ENCODE peak calls at places on chromosomes 2 and 18, in eight cellular contexts. N, G, S, C, H, O, A and M are unnamed samples.

GRCh38 chr2:234252766-234253165 is 202.3 kb downstream of the SPP2 start:
- DNase-seq in N (no peak), G (no peak), S (no peak), C (no peak), H (no peak), O (no peak), A (no peak), M (no peak)

GRCh38 chr2:237132799-237133198 is 47.1 kb downstream of the COPS8 start:
- DNase-seq in N (no peak), G (no peak), S (no peak), C (no peak), H (no peak), O (no peak), A (no peak), M (no peak)

GRCh38 chr2:150620860-150621259 is 133.4 kb upstream of the RND3 start:
- DNase-seq in N (no peak), G (no peak), S (no peak), C (no peak), H (peak; percentile 51), O (no peak), A (no peak), M (no peak)

GRCh38 chr2:67158718-67159117 is 238.4 kb upstream of the ETAA1 start:
- DNase-seq in N (no peak), G (no peak), S (no peak), C (no peak), H (no peak), O (no peak), A (no peak), M (no peak)

GRCh38 chr2:17636989-17637906 is 96.8 kb downstream of the VSNL1 start:
- DNase-seq in N (peak; percentile 16), G (no peak), S (no peak), C (no peak), H (no peak), O (no peak), A (no peak), M (no peak)

GRCh38 chr18:37955201-37955600 is 389.6 kb upstream of the CELF4 start:
- DNase-seq in N (no peak), G (no peak), S (no peak), C (no peak), H (no peak), O (no peak), A (no peak), M (no peak)

GRCh38 chr2:200966770-200967169 is 3.3 kb upstream of the ORC2 start:
- DNase-seq in N (no peak), G (no peak), S (peak; percentile 72), C (no peak), H (peak; percentile 83), O (no peak), A (no peak), M (no peak)

GRCh38 chr18:9988665-9989064 is 74.8 kb downstream of the VAPA start:
- DNase-seq in N (no peak), G (no peak), S (no peak), C (no peak), H (no peak), O (no peak), A (no peak), M (no peak)

GRCh38 chr2:237171396-237171795 is 85.7 kb downstream of the COPS8 start:
- DNase-seq in N (no peak), G (no peak), S (peak; percentile 95), C (no peak), H (peak; percentile 97), O (no peak), A (no peak), M (no peak)

GRCh38 chr2:218993345-218994315 is at the start of gene CRYBA2:
- DNase-seq in N (no peak), G (no peak), S (peak; percentile 20), C (no peak), H (no peak), O (no peak), A (no peak), M (no peak)

GRCh38 chr18:841647-842370 is 29.8 kb upstream of the YES1 start:
- DNase-seq in N (no peak), G (no peak), S (no peak), C (no peak), H (no peak), O (no peak), A (no peak), M (no peak)

GRCh38 chr18:837922-838321 is 25.9 kb upstream of the YES1 start:
- DNase-seq in N (no peak), G (no peak), S (peak; percentile 33), C (no peak), H (no peak), O (no peak), A (no peak), M (no peak)

GRCh38 chr18:834086-834720 is 22.2 kb upstream of the YES1 start:
- DNase-seq in N (no peak), G (no peak), S (no peak), C (no peak), H (no peak), O (no peak), A (no peak), M (no peak)

GRCh38 chr18:840080-840408 is 28.0 kb upstream of the YES1 start:
- DNase-seq in N (no peak), G (no peak), S (no peak), C (no peak), H (no peak), O (no peak), A (no peak), M (no peak)

DNA sequence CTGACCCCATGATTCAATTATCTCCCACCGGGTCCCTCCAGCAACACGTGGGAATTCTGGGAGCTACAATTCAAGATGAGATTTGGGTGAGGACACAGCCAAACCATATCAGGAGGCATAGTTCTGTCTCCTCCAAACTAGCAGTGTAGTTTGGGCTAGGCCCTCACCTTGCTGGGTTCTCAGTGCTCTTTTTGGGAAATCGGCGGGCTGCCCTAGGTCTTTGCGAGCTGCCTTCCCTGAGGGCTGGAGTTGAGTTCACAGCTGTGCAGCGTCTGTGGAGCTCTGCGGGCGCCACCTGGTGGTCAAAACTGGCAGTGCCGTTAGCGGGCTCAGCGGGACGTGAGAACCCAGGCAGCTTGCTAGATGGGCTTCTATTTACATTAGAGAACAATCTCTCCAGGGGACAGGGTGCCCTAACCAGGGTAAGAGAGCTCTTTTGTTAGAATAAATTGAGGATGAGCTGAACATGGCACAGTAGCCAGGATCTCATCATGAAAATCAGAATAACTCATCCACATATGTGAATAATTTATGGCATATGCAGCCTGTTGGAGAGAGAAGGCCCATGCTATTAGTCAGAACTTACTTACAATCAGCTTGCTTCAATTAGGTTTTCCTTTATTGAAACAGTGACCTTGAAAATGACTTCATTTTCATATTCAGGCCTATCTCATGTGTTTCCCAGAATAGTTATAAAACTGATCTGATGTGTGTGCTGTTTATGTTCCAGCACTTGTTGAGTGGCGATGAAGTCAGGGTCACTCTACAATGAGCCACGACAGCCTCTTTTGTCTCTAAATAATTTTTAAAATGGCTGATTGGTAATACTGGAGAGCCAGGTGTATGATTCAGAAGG is 27.4 kb upstream of the YES1 start:
- DNase-seq in N (peak; percentile 89), G (peak; percentile 89), S (peak; percentile 65), C (peak; percentile 92), H (peak; percentile 70), O (peak; percentile 90), A (peak; percentile 95), M (peak; percentile 43)
- H3K4me3 ChIP-seq in N (no peak overlapping the region), G (peak overlapping the region; percentile 18), S (no peak overlapping the region), C (no peak overlapping the region), H (no peak overlapping the region), O (no peak overlapping the region), A (no peak overlapping the region), M (no peak overlapping the region)

DNA sequence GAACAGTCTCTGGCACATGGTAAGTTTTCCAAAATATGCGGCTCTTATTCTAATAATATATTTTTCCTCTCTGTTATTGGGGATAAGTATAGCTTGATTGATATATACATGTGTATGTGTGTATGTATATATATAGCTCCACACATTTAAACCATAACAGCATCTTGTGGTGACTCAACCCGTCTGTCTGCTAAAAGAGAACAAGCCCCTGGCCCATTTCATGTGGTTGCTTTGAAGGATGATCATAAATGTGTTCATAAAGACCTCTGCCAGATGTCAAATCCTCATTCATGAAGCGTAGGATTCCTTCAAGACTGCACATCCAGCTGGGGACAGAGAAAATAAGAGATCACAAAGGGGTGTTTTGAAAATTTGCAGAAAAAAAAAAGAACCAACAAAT is 79.3 kb downstream of the RHOB start:
- DNase-seq in N (no peak), G (no peak), S (peak; percentile 31), C (no peak), H (peak; percentile 16), O (no peak), A (no peak), M (no peak)
- H3K4me3 ChIP-seq in N (no peak overlapping the region), G (no peak overlapping the region), S (no peak overlapping the region), C (no peak overlapping the region), H (no peak overlapping the region), O (no peak overlapping the region), A (no peak overlapping the region), M (no peak overlapping the region)

DNA sequence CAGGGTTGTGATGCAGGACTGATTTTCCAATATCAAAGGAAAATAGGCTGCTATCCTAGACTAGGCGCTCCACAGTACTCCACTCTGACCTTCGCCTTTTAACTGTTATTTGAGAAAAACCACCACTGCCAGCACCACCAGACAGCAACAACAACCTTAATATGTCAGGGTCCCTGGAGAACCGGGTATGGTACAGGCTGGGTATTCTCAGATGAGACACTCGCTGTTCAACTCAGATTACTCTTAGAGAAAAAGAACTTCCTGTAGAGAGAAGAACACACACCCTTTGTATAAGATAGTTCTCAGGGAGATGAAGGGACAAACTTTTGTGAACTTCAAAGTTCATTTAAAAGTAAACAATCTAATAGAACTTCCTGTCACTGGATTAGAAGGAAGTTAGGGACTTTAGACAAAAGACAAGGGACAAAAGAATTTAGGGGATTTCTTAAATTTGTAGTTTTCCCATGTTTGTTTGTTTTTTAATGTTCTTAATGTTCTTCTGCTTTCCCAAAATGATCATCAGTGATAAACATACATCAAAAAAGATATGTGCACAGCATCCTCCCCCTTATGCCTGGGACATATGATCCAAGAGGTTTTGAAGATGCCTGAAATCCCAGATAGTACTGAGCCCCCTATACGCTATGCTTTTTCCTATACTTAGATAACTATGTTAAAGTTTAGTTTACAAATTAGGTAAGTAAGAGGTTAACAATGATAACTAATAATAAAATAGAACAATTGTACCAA is 41.3 kb upstream of the PPP1R1C start:
- DNase-seq in N (no peak), G (no peak), S (no peak), C (no peak), H (no peak), O (no peak), A (no peak), M (no peak)
- H3K4me3 ChIP-seq in N (no peak overlapping the region), G (no peak overlapping the region), S (no peak overlapping the region), C (no peak overlapping the region), H (no peak overlapping the region), O (no peak overlapping the region), A (no peak overlapping the region), M (no peak overlapping the region)

DNA sequence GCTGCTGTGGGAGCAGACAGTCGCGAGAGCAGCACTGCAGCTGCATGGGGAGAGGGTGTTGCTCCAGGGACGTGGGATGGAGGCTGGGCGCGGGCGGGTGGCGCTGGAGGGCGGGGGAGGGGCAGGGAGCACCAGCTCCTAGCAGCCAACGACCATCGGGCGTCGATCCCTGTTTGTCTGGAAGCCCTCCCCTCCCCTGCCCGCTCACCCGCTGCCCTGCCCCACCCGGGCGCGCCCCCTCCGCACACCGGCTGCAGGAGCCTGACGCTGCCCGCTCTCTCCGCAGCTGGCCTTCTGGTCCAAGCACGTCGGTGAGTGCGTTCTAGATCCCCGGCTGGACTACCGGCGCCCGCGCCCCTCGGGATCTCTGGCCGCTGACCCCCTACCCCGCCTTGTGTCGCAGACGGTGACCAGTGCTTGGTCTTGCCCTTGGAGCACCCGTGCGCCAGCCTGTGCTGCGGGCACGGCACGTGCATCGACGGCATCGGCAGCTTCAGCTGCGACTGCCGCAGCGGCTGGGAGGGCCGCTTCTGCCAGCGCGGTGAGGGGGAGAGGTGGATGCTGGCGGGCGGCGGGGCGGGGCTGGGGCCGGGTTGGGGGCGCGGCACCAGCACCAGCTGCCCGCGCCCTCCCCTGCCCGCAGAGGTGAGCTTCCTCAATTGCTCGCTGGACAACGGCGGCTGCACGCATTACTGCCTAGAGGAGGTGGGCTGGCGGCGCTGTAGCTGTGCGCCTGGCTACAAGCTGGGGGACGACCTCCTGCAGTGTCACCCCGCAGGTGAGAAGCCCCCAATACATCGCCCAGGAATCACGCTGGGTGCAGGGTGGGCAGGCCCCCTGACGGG is 4.6 kb downstream of the PROC start:
- DNase-seq in N (peak; percentile 55), G (peak; percentile 44), S (no peak), C (no peak), H (no peak), O (peak; percentile 42), A (peak; percentile 52), M (no peak)
- H3K4me3 ChIP-seq in N (peak overlapping the region; percentile 13), G (peak overlapping the region; percentile 63), S (peak overlapping the region; percentile 25), C (peak overlapping the region; percentile 58), H (peak overlapping the region; percentile 38), O (peak overlapping the region; percentile 41), A (peak overlapping the region; percentile 18), M (peak overlapping the region; percentile 54)